ENCODE peak calls at places on chromosomes 2 and 18, in nine cellular contexts. A is Peyer's patch, I is GM12865, C is left ventricle myocardium inferior, J is IMR-90, Q is fibroblast of the aortic adventitia, F is astrocyte of the spinal cord, E is ovary, R is adrenal gland. M is an unnamed sample.

GRCh38 chr2:10014418-10015190 is 28.7 kb upstream of the KLF11 start:
- DNase-seq in A (peak; percentile 20), I (no peak), C (no peak), J (no peak), Q (no peak), F (no peak), E (no peak), R (no peak), M (no peak)

GRCh38 chr2:67567866-67568265 is 170.7 kb downstream of the ETAA1 start:
- DNase-seq in A (no peak), I (no peak), C (no peak), J (peak; percentile 63), Q (peak; percentile 73), F (no peak), E (no peak), R (no peak), M (peak; percentile 44)

GRCh38 chr2:40103590-40103989 is 324.5 kb upstream of the THUMPD2 start:
- DNase-seq in A (no peak), I (no peak), C (no peak), J (peak; percentile 92), Q (peak; percentile 71), F (peak; percentile 88), E (no peak), R (no peak), M (peak; percentile 78)

GRCh38 chr2:179235463-179236108 is 29.0 kb downstream of the SESTD1 start:
- DNase-seq in A (no peak), I (no peak), C (no peak), J (peak; percentile 40), Q (peak; percentile 63), F (peak; percentile 74), E (no peak), R (no peak), M (peak; percentile 79)

GRCh38 chr18:22466608-22467390 is 49.1 kb upstream of the CTAGE1 start:
- DNase-seq in A (no peak), I (no peak), C (peak; percentile 23), J (peak; percentile 89), Q (peak; percentile 94), F (peak; percentile 85), E (no peak), R (no peak), M (peak; percentile 86)

GRCh38 chr2:188975497-188976102 is 1.4 kb downstream of the COL3A1 start:
- DNase-seq in A (no peak), I (no peak), C (no peak), J (peak; percentile 93), Q (peak; percentile 98), F (peak; percentile 87), E (peak; percentile 59), R (peak; percentile 12), M (peak; percentile 97)

GRCh38 chr2:176584333-176584732 is 315.1 kb downstream of the MTX2 start:
- DNase-seq in A (no peak), I (no peak), C (no peak), J (peak; percentile 66), Q (peak; percentile 20), F (peak; percentile 36), E (no peak), R (no peak), M (peak; percentile 69)

GRCh38 chr2:9163306-9164111 is 43.1 kb upstream of the ASAP2 start:
- DNase-seq in A (no peak), I (no peak), C (no peak), J (peak; percentile 75), Q (peak; percentile 88), F (peak; percentile 63), E (no peak), R (no peak), M (peak; percentile 79)

GRCh38 chr2:45291283-45291682 is 282.0 kb upstream of the SIX2 start:
- DNase-seq in A (no peak), I (no peak), C (no peak), J (peak; percentile 51), Q (peak; percentile 67), F (peak; percentile 29), E (no peak), R (no peak), M (no peak)

GRCh38 chr18:37317486-37317885 is 248.1 kb downstream of the CELF4 start:
- DNase-seq in A (no peak), I (no peak), C (no peak), J (no peak), Q (no peak), F (no peak), E (no peak), R (no peak), M (no peak)

GRCh38 chr18:46431522-46432171 is 225.4 kb downstream of the LOXHD1 start:
- DNase-seq in A (no peak), I (no peak), C (no peak), J (no peak), Q (no peak), F (no peak), E (no peak), R (no peak), M (no peak)

GRCh38 chr2:20599861-20600461 is 50.9 kb downstream of the HS1BP3 start:
- DNase-seq in A (peak; percentile 30), I (no peak), C (no peak), J (no peak), Q (no peak), F (no peak), E (peak; percentile 25), R (no peak), M (no peak)

GRCh38 chr2:216316743-216317142 is 55.5 kb downstream of the MARCHF4 start:
- DNase-seq in A (no peak), I (no peak), C (no peak), J (peak; percentile 92), Q (peak; percentile 67), F (peak; percentile 57), E (no peak), R (no peak), M (peak; percentile 69)

GRCh38 chr2:126634273-126634861 is 21.6 kb upstream of the GYPC start:
- DNase-seq in A (peak; percentile 62), I (peak; percentile 51), C (no peak), J (peak; percentile 17), Q (peak; percentile 17), F (no peak), E (no peak), R (peak; percentile 28), M (peak; percentile 25)

GRCh38 chr18:12003894-12004293 is 22.6 kb downstream of the IMPA2 start:
- DNase-seq in A (no peak), I (no peak), C (no peak), J (no peak), Q (no peak), F (no peak), E (no peak), R (no peak), M (no peak)

GRCh38 chr18:23986610-23987359 is 27.8 kb upstream of the TTC39C start:
- DNase-seq in A (no peak), I (peak; percentile 85), C (no peak), J (no peak), Q (no peak), F (no peak), E (no peak), R (no peak), M (no peak)

GRCh38 chr2:43265006-43265770 is 38.8 kb upstream of the ZFP36L2 start:
- DNase-seq in A (no peak), I (no peak), C (peak; percentile 73), J (no peak), Q (peak; percentile 85), F (peak; percentile 63), E (peak; percentile 72), R (no peak), M (peak; percentile 90)

GRCh38 chr2:46306320-46306719 is 9.1 kb downstream of the EPAS1 start:
- DNase-seq in A (no peak), I (no peak), C (no peak), J (peak; percentile 37), Q (no peak), F (no peak), E (no peak), R (no peak), M (peak; percentile 54)

GRCh38 chr2:233981574-233982420 is 64.6 kb downstream of the TRPM8 start:
- DNase-seq in A (no peak), I (no peak), C (no peak), J (no peak), Q (no peak), F (no peak), E (no peak), R (no peak), M (no peak)

GRCh38 chr2:112182581-112183034 is 44.4 kb downstream of the FBLN7 start:
- DNase-seq in A (no peak), I (no peak), C (no peak), J (no peak), Q (no peak), F (no peak), E (no peak), R (no peak), M (no peak)
- H3K4me3 ChIP-seq in A (no peak overlapping the region), I (no peak overlapping the region), C (no peak overlapping the region), J (no peak overlapping the region), Q (no peak overlapping the region), F (no peak overlapping the region), E (no peak overlapping the region), R (no peak overlapping the region), M (no peak overlapping the region)

GRCh38 chr18:31685097-31686082 is 1.0 kb upstream of the B4GALT6 start:
- DNase-seq in A (peak; percentile 86), I (peak; percentile 95), C (peak; percentile 64), J (peak; percentile 54), Q (peak; percentile 70), F (peak; percentile 79), E (peak; percentile 78), R (peak; percentile 78), M (peak; percentile 72)

GRCh38 chr18:31687016-31687415 is 2.6 kb upstream of the B4GALT6 start:
- DNase-seq in A (no peak), I (no peak), C (no peak), J (no peak), Q (no peak), F (no peak), E (no peak), R (no peak), M (no peak)

GRCh38 chr18:31688601-31689000 is 4.2 kb upstream of the B4GALT6 start:
- DNase-seq in A (no peak), I (no peak), C (no peak), J (no peak), Q (no peak), F (no peak), E (no peak), R (no peak), M (no peak)

GRCh38 chr18:31686572-31686971 is 2.2 kb upstream of the B4GALT6 start:
- DNase-seq in A (no peak), I (no peak), C (no peak), J (no peak), Q (no peak), F (no peak), E (no peak), R (no peak), M (no peak)

GRCh38 chr18:31687529-31687928 is 3.1 kb upstream of the B4GALT6 start:
- DNase-seq in A (no peak), I (no peak), C (no peak), J (no peak), Q (no peak), F (no peak), E (no peak), R (no peak), M (no peak)
- TF ChIP-seq CTCF in A (no peak), I (no peak), C (no peak), J (peak; percentile 4), Q (peak; percentile 29), F (peak; percentile 16), E (no peak), R (peak; percentile 32), M (no peak)

GRCh38 chr2:102258386-102259074 is 52.8 kb upstream of the IL1RL1 start:
- DNase-seq in A (no peak), I (no peak), C (no peak), J (peak; percentile 97), Q (peak; percentile 96), F (peak; percentile 96), E (no peak), R (peak; percentile 25), M (peak; percentile 97)
- H3K4me3 ChIP-seq in A (no peak overlapping the region), I (no peak overlapping the region), C (no peak overlapping the region), J (no peak overlapping the region), Q (no peak overlapping the region), F (no peak overlapping the region), E (no peak overlapping the region), R (no peak overlapping the region), M (no peak overlapping the region)

GRCh38 chr18:52288403-52289004 is 51.5 kb upstream of the DCC start:
- DNase-seq in A (peak; percentile 51), I (peak; percentile 62), C (no peak), J (no peak), Q (no peak), F (no peak), E (no peak), R (peak; percentile 37), M (peak; percentile 1)
- TF ChIP-seq CTCF in A (peak; percentile 37), I (peak; percentile 80), C (peak; percentile 57), J (peak; percentile 17), Q (no peak), F (peak; percentile 69), E (no peak), R (peak; percentile 54), M (peak; percentile 58)